ENCODE peak calls at places on chromosomes 13 and 19, in four cellular contexts. S is mesendoderm, V is left lung, T is PC-3. Q is an unnamed sample.

GRCh38 chr13:76471486-76471885 is 414.7 kb downstream of the KCTD12 start:
- DNase-seq in V (no peak), S (no peak), T (no peak), Q (no peak)

GRCh38 chr19:39133431-39134270 is 8.1 kb downstream of the PAK4 start:
- DNase-seq in T (no peak), V (peak), S (peak), Q (no peak)

GRCh38 chr19:14409157-14410053 is 9.7 kb downstream of the DDX39A start:
- DNase-seq in S (no peak), T (no peak), V (no peak), Q (no peak)

GRCh38 chr19:16791942-16792341 is 37.3 kb upstream of the SIN3B start:
- DNase-seq in S (no peak), T (no peak), V (no peak), Q (no peak)

GRCh38 chr13:95463516-95463915 is 89.0 kb upstream of the CLDN10 start:
- DNase-seq in V (no peak), T (no peak), S (no peak), Q (no peak)

GRCh38 chr13:33934936-33935510 is 117.1 kb downstream of the RFC3 start:
- DNase-seq in V (no peak), T (no peak), S (no peak), Q (no peak)

GRCh38 chr13:76758738-76759137 is 127.5 kb downstream of the KCTD12 start:
- DNase-seq in S (no peak), T (peak), V (no peak), Q (peak)

GRCh38 chr13:98495627-98496238 is 81.2 kb downstream of the STK24 start:
- DNase-seq in T (no peak), S (no peak), V (no peak), Q (no peak)

GRCh38 chr19:46081928-46082727 is 41.3 kb upstream of the IGFL4 start:
- DNase-seq in S (peak), T (peak), V (no peak), Q (peak)

GRCh38 chr13:84894749-84895148 is 904.5 kb downstream of the SLITRK6 start:
- DNase-seq in S (no peak), T (no peak), V (no peak), Q (no peak)

GRCh38 chr13:25727250-25727649 is 324.6 kb downstream of the SHISA2 start:
- DNase-seq in V (peak), T (peak), S (no peak), Q (no peak)

GRCh38 chr19:29845576-29846176 is 33.9 kb downstream of the CCNE1 start:
- DNase-seq in T (no peak), V (no peak), S (peak), Q (peak)

GRCh38 chr19:41649827-41650226 is 23.0 kb upstream of the CEACAM4 start:
- DNase-seq in T (peak), S (no peak), V (no peak), Q (no peak)

GRCh38 chr19:12237143-12237839 is 57.4 kb downstream of the ZNF44 start:
- DNase-seq in V (no peak), S (no peak), T (no peak), Q (no peak)

GRCh38 chr13:70960841-70961443 is 852.7 kb upstream of the KLHL1 start:
- DNase-seq in T (peak), V (no peak), S (peak), Q (peak)

GRCh38 chr13:59547950-59548349 is 615.8 kb downstream of the DIAPH3 start:
- DNase-seq in T (no peak), S (no peak), V (no peak), Q (no peak)

GRCh38 chr19:51690359-51691121 is 2.6 kb upstream of the SPACA6 start:
- DNase-seq in T (peak), V (peak), S (peak), Q (peak)

GRCh38 chr19:38949580-38950367 is 19.0 kb downstream of the MRPS12 start:
- DNase-seq in V (peak), S (peak), T (peak), Q (peak)

GRCh38 chr13:51556740-51557139 is 27.5 kb upstream of the WDFY2 start:
- DNase-seq in V (peak), T (no peak), S (no peak), Q (no peak)

GRCh38 chr13:113320226-113320875 is 23.3 kb downstream of the LAMP1 start:
- DNase-seq in V (no peak), T (no peak), S (no peak), Q (no peak)

GRCh38 chr13:29925457-29925856 is 75.0 kb upstream of the UBL3 start:
- DNase-seq in T (peak), S (no peak), V (peak), Q (peak)

GRCh38 chr19:44985445-44985844 is 15.8 kb upstream of the RELB start:
- DNase-seq in V (no peak), S (no peak), T (no peak), Q (no peak)

GRCh38 chr13:97440598-97440997 is 6.6 kb downstream of the RAP2A start:
- DNase-seq in V (no peak), T (no peak), S (no peak), Q (no peak)

GRCh38 chr13:99657848-99658265 is 156.6 kb downstream of the TM9SF2 start:
- DNase-seq in T (no peak), S (peak), V (no peak), Q (peak)

GRCh38 chr13:64154514-64154913 is 2738.9 kb upstream of the PCDH20 start:
- DNase-seq in V (no peak), S (peak), T (peak), Q (no peak)

GRCh38 chr13:62294210-62294609 is 878.6 kb upstream of the PCDH20 start:
- DNase-seq in S (no peak), T (no peak), V (no peak), Q (peak)

GRCh38 chr13:43363156-43363918 is 340.0 kb downstream of the DNAJC15 start:
- DNase-seq in T (no peak), V (no peak), S (no peak), Q (no peak)

GRCh38 chr13:20053891-20054290 is 95.4 kb downstream of the ZMYM2 start:
- DNase-seq in V (no peak), T (no peak), S (no peak), Q (no peak)
- H3K27ac ChIP-seq in V (no peak), T (no peak), S (no peak), Q (no peak)

DNA sequence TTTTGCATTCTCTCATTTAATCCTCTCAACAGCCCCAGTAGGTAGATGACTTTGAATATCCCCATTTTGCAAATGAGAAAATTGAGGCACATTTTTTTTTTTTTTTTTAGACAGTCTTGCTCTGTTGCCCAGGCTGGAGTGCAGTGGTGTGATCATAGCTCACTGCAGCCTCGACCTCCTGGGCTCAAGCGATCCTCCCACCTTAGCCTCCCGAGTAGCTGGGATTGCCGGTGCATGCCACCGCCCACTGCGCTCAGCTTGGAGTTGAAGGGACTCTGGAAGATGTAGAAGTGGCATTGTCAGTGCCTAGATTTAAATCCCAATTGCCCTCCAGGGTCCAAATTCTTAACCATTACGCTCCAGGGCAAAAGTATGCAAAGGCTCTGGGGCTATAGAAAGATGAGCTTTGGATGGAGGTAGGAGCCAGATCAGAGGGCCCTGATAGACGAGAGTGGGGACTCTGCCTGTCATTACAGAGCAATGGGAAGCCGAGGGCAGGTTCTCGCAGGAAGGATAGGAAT is 813 bp upstream of the MCOLN1 start:
- DNase-seq in V (no peak), S (peak), T (no peak), Q (no peak)
- H3K4me3 ChIP-seq in V (peak), S (no peak), T (peak), Q (peak)

GRCh38 chr13:37919329-37919880 is 49.8 kb upstream of the TRPC4 start:
- DNase-seq in V (no peak), T (no peak), S (no peak), Q (no peak)

GRCh38 chr13:37914781-37915391 is 45.3 kb upstream of the TRPC4 start:
- DNase-seq in S (peak), T (no peak), V (no peak), Q (peak)

GRCh38 chr13:37923236-37923635 is 53.7 kb upstream of the TRPC4 start:
- DNase-seq in T (no peak), V (no peak), S (no peak), Q (no peak)

GRCh38 chr13:37918116-37919100 is 48.8 kb upstream of the TRPC4 start:
- DNase-seq in V (no peak), T (peak), S (peak), Q (no peak)
- H3K27ac ChIP-seq in V (no peak), T (no peak), S (no peak), Q (no peak)

GRCh38 chr19:47609885-47610545 is 1.1 kb downstream of the BICRA start:
- DNase-seq in V (peak), T (peak), S (peak), Q (no peak)

GRCh38 chr19:47610902-47611301 is 2.0 kb downstream of the BICRA start:
- DNase-seq in S (no peak), V (no peak), T (no peak), Q (no peak)

GRCh38 chr19:47608074-47608907 is 643 bp upstream of the BICRA start:
- DNase-seq in S (peak), V (peak), T (peak), Q (peak)

GRCh38 chr19:47608908-47609879 is at the start of gene BICRA:
- DNase-seq in T (peak), V (peak), S (peak), Q (no peak)

DNA sequence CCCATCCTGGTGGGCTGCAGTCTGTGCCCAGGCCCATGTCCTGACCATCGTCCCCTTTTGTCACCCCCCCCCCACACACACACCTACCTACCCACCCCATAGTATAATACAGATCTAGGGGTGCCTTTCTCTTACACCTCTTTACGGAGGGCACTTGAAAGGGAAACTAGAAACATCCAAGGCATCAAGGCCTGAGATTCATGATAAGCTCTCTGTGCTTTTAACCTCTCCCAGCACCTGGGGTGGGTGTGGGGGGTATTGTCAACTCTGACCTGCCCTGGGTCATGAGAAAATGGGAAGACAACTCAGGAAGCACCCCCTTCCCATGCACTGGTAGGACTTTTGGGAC is 1.6 kb downstream of the BICRA start:
- DNase-seq in T (no peak), V (no peak), S (no peak), Q (no peak)
- H3K4me3 ChIP-seq in T (peak), V (peak), S (no peak), Q (peak)

GRCh38 chr13:41609828-41610227 is 152.5 kb downstream of the RGCC start:
- DNase-seq in V (no peak), S (no peak), T (no peak), Q (no peak)

GRCh38 chr13:41611385-41611784 is 154.0 kb downstream of the RGCC start:
- DNase-seq in S (no peak), V (no peak), T (no peak), Q (no peak)

GRCh38 chr13:41608779-41609178 is 151.4 kb downstream of the RGCC start:
- DNase-seq in T (no peak), V (no peak), S (no peak), Q (no peak)

GRCh38 chr13:41608111-41608510 is 150.8 kb downstream of the RGCC start:
- DNase-seq in T (no peak), V (no peak), S (no peak), Q (no peak)

GRCh38 chr13:41610426-41610825 is 153.1 kb downstream of the RGCC start:
- DNase-seq in S (no peak), T (peak), V (peak), Q (peak)
- H3K27ac ChIP-seq in S (no peak), T (peak), V (peak), Q (peak)

DNA sequence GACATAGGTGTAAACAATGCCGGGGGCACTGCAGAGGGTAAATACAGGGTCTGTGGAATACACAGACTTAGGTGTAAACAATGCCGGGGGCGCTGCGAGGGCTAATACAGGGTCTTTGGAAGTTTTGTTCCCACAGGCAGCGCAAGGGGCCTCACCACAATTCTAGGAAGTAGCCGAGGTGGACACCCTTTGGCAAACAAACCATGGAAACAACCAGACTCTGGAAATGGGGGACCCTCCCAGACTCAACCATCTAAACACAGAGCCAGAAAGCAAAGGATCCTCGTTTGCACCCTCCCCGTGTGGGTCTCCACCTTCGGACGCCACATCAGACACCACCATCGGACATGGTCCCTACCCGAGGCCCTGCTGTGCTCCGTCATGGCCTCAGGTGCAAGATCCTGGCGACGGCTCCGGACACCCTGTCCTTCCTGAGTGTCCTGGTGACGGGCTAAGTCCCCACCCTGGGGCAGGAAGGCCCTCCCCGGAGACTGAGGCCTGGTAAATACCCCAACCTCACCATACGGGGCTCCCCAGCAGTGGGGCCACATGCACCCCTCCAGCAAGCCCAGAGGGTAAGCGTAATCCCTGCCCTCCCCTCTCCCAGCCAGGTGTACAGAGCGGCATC is 16.7 kb upstream of the PLPP2 start:
- DNase-seq in T (no peak), V (no peak), S (no peak), Q (no peak)
- H3K4me3 ChIP-seq in T (no peak), V (no peak), S (no peak), Q (no peak)

Q was measured in brain microvascular endothelial cell.